ENCODE peak calls at places on chromosomes 6 and 20, in nine cellular contexts. L is astrocyte, W is endothelial cell, A is psoas muscle, K is HCT116, Z is GM12865, O is uterus, H is GM23338, T is osteoblast. D is an unnamed sample.

GRCh38 chr6:169571123-169571962 is 130.5 kb downstream of the WDR27 start:
- DNase-seq in L (peak; percentile 90), W (no peak), A (no peak), K (no peak), Z (no peak), O (no peak), H (no peak), T (peak; percentile 93), D (no peak)

GRCh38 chr6:103027532-103027931 is 1634.0 kb downstream of the GRIK2 start:
- DNase-seq in L (no peak), W (no peak), A (no peak), K (no peak), Z (no peak), O (no peak), H (peak; percentile 55), T (no peak), D (no peak)

GRCh38 chr6:146287691-146288369 is 255.8 kb upstream of the RAB32 start:
- DNase-seq in L (peak; percentile 72), W (no peak), A (no peak), K (no peak), Z (no peak), O (no peak), H (no peak), T (no peak), D (no peak)

GRCh38 chr6:159217595-159218275 is 48.5 kb downstream of the FNDC1 start:
- DNase-seq in L (peak; percentile 40), W (peak; percentile 65), A (no peak), K (peak; percentile 39), Z (peak; percentile 56), O (no peak), H (peak; percentile 90), T (peak; percentile 88), D (no peak)

GRCh38 chr6:14549319-14549770 is 431.8 kb downstream of the CD83 start:
- DNase-seq in L (no peak), W (no peak), A (no peak), K (no peak), Z (no peak), O (no peak), H (peak; percentile 10), T (no peak), D (no peak)

GRCh38 chr6:69179681-69180080 is 544.6 kb downstream of the ADGRB3 start:
- DNase-seq in L (no peak), W (no peak), A (no peak), K (no peak), Z (peak; percentile 20), O (no peak), H (peak; percentile 11), T (no peak), D (no peak)

GRCh38 chr20:444117-444516 is 18.2 kb downstream of the TBC1D20 start:
- DNase-seq in L (peak; percentile 12), W (no peak), A (no peak), K (no peak), Z (no peak), O (no peak), H (no peak), T (no peak), D (no peak)

GRCh38 chr20:48335421-48336090 is 492.2 kb downstream of the PREX1 start:
- DNase-seq in L (no peak), W (no peak), A (no peak), K (no peak), Z (no peak), O (no peak), H (no peak), T (no peak), D (no peak)

GRCh38 chr20:4470375-4470774 is 251.3 kb upstream of the PRND start:
- DNase-seq in L (peak; percentile 78), W (no peak), A (no peak), K (no peak), Z (no peak), O (no peak), H (no peak), T (peak; percentile 58), D (no peak)

GRCh38 chr6:50822078-50822476 is 3.4 kb downstream of the TFAP2B start:
- DNase-seq in L (no peak), W (no peak), A (no peak), K (no peak), Z (no peak), O (no peak), H (no peak), T (no peak), D (no peak)

GRCh38 chr20:31816221-31816620 is 2.9 kb upstream of the MYLK2 start:
- DNase-seq in L (no peak), W (no peak), A (no peak), K (no peak), Z (no peak), O (no peak), H (no peak), T (no peak), D (no peak)

GRCh38 chr6:73803562-73804221 is 107.7 kb downstream of the CD109 start:
- DNase-seq in L (peak; percentile 98), W (peak; percentile 68), A (no peak), K (peak; percentile 32), Z (peak; percentile 11), O (no peak), H (peak; percentile 78), T (peak; percentile 82), D (no peak)
- TF ChIP-seq CTCF in L (peak; percentile 53), W (peak; percentile 56), A (peak; percentile 11), K (peak; percentile 85), Z (peak; percentile 24), O (no peak), H (peak; percentile 79), T (peak; percentile 67), D (no peak)

DNA sequence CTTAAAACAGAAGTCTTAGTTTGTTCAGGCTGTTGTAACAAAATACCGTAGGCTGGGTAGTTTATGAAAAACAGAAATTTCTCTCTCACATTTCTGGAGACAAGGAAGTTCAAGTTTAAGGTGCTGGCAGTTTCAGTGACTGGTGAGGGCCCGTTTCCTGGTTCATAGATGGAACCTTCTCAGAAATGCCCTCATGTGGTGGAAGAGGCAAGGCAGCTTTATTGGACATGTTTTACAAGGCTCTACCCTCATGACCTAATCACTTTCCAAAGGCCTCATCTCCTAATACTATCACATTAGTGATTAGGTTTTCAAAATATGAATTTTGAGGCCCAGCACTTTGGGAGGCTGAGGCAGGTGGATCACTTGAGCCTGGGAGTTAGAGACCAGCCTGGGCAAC is 2.4 kb downstream of the HEBP2 start:
- DNase-seq in L (no peak), W (no peak), A (no peak), K (no peak), Z (no peak), O (no peak), H (no peak), T (no peak), D (no peak)
- TF ChIP-seq CTCF in L (no peak), W (no peak), A (no peak), K (no peak), Z (no peak), O (no peak), H (no peak), T (no peak), D (no peak)

DNA sequence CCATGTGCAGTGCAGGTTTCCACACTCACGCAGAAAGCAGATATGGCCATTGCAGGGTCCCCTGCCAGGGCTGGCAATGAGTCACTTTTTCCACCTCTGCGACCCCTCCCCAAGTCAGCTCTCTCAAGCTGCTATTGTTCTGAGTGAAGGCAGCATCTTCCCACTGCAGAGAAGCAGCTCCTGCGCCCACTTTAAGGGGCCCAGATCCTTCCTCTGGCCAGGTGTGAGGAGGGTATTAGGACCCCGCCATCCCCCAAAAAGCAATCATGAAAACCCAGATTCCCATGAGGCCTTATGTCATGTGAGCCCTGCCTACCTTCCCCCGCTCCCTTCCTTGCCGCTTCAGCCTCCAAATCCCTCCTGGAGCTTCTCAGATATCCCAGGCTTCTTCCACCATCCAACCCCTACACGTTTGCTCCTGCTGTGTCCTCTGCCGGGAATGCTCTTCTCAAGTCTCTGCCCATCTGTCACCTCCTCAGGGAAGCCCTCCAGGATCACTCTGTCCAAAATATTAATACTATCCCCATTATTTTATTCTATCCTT is 220.3 kb downstream of the NFATC2 start:
- DNase-seq in L (no peak), W (no peak), A (no peak), K (no peak), Z (no peak), O (no peak), H (peak; percentile 13), T (no peak), D (no peak)
- TF ChIP-seq CTCF in L (no peak), W (no peak), A (no peak), K (no peak), Z (no peak), O (no peak), H (no peak), T (no peak), D (no peak)

DNA sequence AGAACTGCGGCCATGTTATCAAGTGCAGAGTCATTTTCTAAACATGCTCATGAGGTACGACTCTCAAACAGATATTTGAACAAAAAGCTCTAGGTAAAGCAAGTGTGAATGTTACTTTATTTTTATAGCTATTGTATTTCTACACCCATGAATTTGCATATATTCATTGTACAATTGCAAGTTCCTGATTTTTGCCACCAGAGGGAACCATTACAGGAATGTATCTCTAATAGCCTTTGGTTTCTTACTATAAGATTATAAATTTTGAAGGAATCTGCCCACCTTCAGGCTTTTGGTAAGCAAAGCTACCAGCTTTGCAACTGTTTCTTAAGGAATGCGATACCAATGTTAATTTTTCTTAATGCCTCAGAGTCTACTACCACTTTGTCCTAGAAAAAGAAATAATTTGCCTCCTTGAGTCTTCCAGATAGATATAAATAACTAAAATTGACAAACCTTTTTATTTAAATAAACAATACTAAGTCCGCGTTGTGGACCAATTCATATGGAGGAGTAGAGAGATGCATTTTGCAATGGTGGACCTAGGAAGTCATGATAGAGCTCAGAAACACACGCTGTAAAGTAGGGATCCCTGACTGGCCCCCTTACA is 125.4 kb upstream of the SAMD5 start:
- DNase-seq in L (peak; percentile 35), W (no peak), A (no peak), K (peak; percentile 13), Z (no peak), O (no peak), H (peak; percentile 63), T (no peak), D (no peak)
- TF ChIP-seq CTCF in L (peak; percentile 64), W (peak; percentile 77), A (peak; percentile 36), K (peak; percentile 50), Z (no peak), O (peak; percentile 27), H (no peak), T (peak; percentile 72), D (peak; percentile 28)

GRCh38 chr20:43404880-43405279 is 52.8 kb upstream of the SRSF6 start:
- DNase-seq in L (no peak), W (no peak), A (no peak), K (peak; percentile 23), Z (peak; percentile 44), O (no peak), H (peak; percentile 36), T (no peak), D (no peak)
- TF ChIP-seq CTCF in L (no peak), W (peak; percentile 15), A (no peak), K (peak; percentile 54), Z (peak; percentile 55), O (no peak), H (no peak), T (peak; percentile 42), D (no peak)

DNA sequence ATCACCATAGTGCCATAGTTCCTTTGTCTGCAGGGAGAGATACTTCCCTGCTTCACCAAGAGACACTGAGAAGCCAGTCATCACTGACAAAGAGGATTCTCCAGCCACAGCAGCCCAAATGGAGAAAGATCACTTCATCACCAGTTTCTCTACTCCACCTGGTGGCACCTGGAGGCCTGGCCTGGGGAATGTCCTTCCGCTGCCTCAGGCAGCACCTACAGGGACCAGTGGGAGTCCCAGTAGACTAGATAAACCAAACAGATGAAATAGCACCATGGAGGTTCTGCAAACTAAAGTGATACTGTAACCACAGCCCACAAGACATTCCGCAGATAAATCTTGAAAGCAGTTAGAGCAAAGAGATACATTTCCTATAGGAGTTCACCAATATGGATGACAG is 266.5 kb downstream of the C6orf118 start:
- DNase-seq in L (no peak), W (no peak), A (no peak), K (no peak), Z (peak; percentile 3), O (no peak), H (peak; percentile 35), T (no peak), D (no peak)
- TF ChIP-seq CTCF in L (no peak), W (no peak), A (no peak), K (no peak), Z (no peak), O (no peak), H (peak; percentile 51), T (no peak), D (no peak)